ENCODE peak calls at places on chromosome 15, in four cellular contexts. P is HepG2, A is IMR-90, W is A549. V is an unnamed sample.

GRCh38 chr15:72116680-72117447 is 1.1 kb downstream of the MYO9A start:
- DNase-seq in P (no peak), A (peak), W (peak), V (no peak)

GRCh38 chr15:68819451-68820204 is 1.1 kb downstream of the ANP32A start:
- DNase-seq in P (peak), A (peak), W (peak), V (peak)

GRCh38 chr15:78065973-78066946 is 11.3 kb downstream of the TBC1D2B start:
- DNase-seq in P (no peak), A (no peak), W (no peak), V (no peak)

GRCh38 chr15:93656041-93656440 is 567.0 kb upstream of the RGMA start:
- DNase-seq in P (no peak), A (no peak), W (no peak), V (no peak)

GRCh38 chr15:96340611-96341464 is 10.3 kb downstream of the NR2F2 start:
- DNase-seq in P (no peak), A (peak), W (peak), V (peak)

GRCh38 chr15:52518972-52519371 is 9.7 kb downstream of the MYO5A start:
- DNase-seq in P (no peak), A (no peak), W (no peak), V (no peak)

GRCh38 chr15:90483640-90484039 is 46.1 kb upstream of the CRTC3 start:
- DNase-seq in P (no peak), A (no peak), W (no peak), V (no peak)

GRCh38 chr15:28130651-28131050 is 31.5 kb upstream of the OCA2 start:
- DNase-seq in P (no peak), A (no peak), W (no peak), V (no peak)

GRCh38 chr15:70342141-70342540 is 244.4 kb upstream of the TLE3 start:
- DNase-seq in P (no peak), A (no peak), W (no peak), V (no peak)

GRCh38 chr15:63494406-63494805 is 10.0 kb upstream of the USP3 start:
- DNase-seq in P (no peak), A (no peak), W (no peak), V (no peak)

GRCh38 chr15:78619022-78619950 is 1.5 kb downstream of the CHRNA3 start:
- DNase-seq in P (no peak), A (no peak), W (no peak), V (peak)

GRCh38 chr15:73389971-73390544 is 21.3 kb upstream of the HCN4 start:
- DNase-seq in P (peak), A (peak), W (peak), V (no peak)

GRCh38 chr15:78264304-78265136 is at the start of gene DNAJA4:
- DNase-seq in P (no peak), A (no peak), W (no peak), V (peak)

GRCh38 chr15:28133281-28133680 is 34.2 kb upstream of the OCA2 start:
- DNase-seq in P (no peak), A (peak), W (no peak), V (no peak)

GRCh38 chr15:62672268-62672667 is 370.3 kb upstream of the TPM1 start:
- DNase-seq in P (no peak), A (peak), W (no peak), V (no peak)

GRCh38 chr15:29670945-29671307 is 151.3 kb downstream of the TJP1 start:
- DNase-seq in P (peak), A (peak), W (peak), V (no peak)

GRCh38 chr15:70240082-70240481 is 142.4 kb upstream of the TLE3 start:
- DNase-seq in P (no peak), A (no peak), W (no peak), V (no peak)

GRCh38 chr15:43410572-43411214 is 39.8 kb downstream of the TUBGCP4 start:
- DNase-seq in P (no peak), A (peak), W (peak), V (no peak)

GRCh38 chr15:38652998-38653397 is 88.4 kb upstream of the RASGRP1 start:
- DNase-seq in P (no peak), A (no peak), W (no peak), V (no peak)

GRCh38 chr15:58391088-58391487 is 40.7 kb upstream of the LIPC start:
- DNase-seq in P (no peak), A (no peak), W (no peak), V (no peak)

GRCh38 chr15:49751191-49751590 is 130.3 kb downstream of the DTWD1 start:
- DNase-seq in P (no peak), A (no peak), W (no peak), V (no peak)

GRCh38 chr15:90227816-90228772 is 5.6 kb downstream of the CIB1 start:
- DNase-seq in P (no peak), A (no peak), W (no peak), V (no peak)

GRCh38 chr15:62985768-62986167 is 56.8 kb upstream of the TPM1 start:
- DNase-seq in P (no peak), A (peak), W (no peak), V (no peak)

DNA sequence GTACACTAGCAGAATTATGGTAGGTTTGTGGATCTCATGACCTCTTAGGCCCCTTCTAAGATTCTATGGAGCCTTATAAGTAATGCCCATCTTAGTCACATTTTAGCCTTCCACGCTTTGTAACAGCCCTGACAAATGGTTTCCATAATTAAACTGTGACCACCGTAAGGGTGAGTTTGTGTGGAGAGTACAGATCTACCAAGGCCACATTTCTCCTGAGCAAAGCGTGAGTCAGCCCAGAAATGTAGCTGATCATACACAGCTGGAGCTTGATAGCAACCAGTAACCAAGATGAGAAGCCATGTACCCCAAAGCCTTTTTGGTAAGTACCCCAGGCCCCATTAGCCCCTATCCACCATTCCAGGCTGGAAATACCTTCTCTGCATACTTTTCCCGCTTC is 31.7 kb downstream of the CHAC1 start:
- DNase-seq in P (no peak), A (peak), W (no peak), V (no peak)
- TF ChIP-seq SMC3 in P (no peak), A (no peak), W (no peak), V (no peak)

DNA sequence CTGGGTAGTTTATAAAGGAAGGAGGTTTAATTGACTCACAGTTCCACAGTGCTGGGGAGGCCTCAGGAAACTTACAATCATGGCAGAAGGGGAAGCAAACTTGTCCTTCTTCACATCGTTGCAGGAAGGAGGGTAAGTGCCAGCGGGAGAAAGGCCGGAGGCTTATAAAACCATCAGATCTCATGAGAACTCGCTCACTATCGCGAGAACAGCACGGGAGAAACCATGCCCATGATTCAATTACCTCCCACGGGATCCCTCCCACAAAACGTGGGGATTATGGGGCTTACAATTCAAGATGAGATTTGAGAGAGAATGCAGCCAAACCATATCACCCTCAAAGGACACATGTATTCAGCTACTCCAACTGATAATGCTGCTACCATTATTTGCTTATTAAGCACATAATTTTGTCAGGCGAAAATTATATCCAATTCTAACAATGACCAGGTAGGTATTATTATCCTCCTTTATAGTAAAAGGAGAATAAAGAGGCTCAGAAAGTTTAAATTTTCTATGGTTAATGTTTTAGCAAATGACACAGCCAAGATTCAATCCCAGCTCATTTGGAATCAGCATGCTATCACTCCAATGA is 327.2 kb upstream of the CDIN1 start:
- DNase-seq in P (peak), A (no peak), W (no peak), V (no peak)
- TF ChIP-seq SMC3 in P (no peak), A (no peak), W (no peak), V (no peak)

DNA sequence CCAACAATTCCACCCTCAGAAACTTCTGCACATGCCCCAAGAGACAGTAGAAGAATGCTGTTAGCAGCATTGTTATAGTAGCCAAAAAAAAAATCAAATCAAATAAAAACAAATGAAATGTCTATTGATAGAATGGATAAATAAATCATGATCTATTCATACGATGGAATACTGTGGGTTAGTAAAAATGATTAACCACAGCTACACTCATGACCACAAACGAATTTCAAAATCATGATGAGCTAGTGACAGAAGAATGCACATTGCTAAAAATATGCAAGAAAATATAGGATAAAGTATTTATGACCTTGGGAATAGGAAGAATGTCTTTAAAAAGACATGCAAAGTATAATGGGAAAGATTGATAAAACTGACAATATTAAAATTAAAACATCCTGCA is 57.5 kb upstream of the ACAN start:
- DNase-seq in P (no peak), A (peak), W (no peak), V (no peak)
- TF ChIP-seq SMC3 in P (no peak), A (no peak), W (no peak), V (no peak)

GRCh38 chr15:55637086-55637485 is 48.9 kb upstream of the PYGO1 start:
- DNase-seq in P (no peak), A (no peak), W (no peak), V (no peak)
- TF ChIP-seq SMC3 in P (no peak), A (no peak), W (no peak), V (no peak)

GRCh38 chr15:85711590-85712192 is 83.0 kb downstream of the KLHL25 start:
- DNase-seq in P (no peak), A (peak), W (no peak), V (no peak)

GRCh38 chr15:85717212-85717611 is 77.5 kb downstream of the KLHL25 start:
- DNase-seq in P (no peak), A (no peak), W (no peak), V (no peak)

GRCh38 chr15:85718271-85718971 is 76.3 kb downstream of the KLHL25 start:
- DNase-seq in P (no peak), A (no peak), W (no peak), V (no peak)

GRCh38 chr15:85710340-85710842 is 84.3 kb downstream of the KLHL25 start:
- DNase-seq in P (no peak), A (no peak), W (no peak), V (no peak)

GRCh38 chr15:85716261-85716660 is 78.5 kb downstream of the KLHL25 start:
- DNase-seq in P (no peak), A (no peak), W (no peak), V (no peak)
- TF ChIP-seq SMC3 in P (no peak), A (no peak), W (no peak), V (no peak)

GRCh38 chr15:44738340-44738984 is 2.1 kb downstream of the TRIM69 start:
- DNase-seq in P (peak), A (peak), W (peak), V (peak)

GRCh38 chr15:44736261-44736765 is at the start of gene TRIM69:
- DNase-seq in P (no peak), A (no peak), W (no peak), V (no peak)

GRCh38 chr15:44734839-44735481 is 1.4 kb upstream of the TRIM69 start:
- DNase-seq in P (no peak), A (no peak), W (no peak), V (no peak)

DNA sequence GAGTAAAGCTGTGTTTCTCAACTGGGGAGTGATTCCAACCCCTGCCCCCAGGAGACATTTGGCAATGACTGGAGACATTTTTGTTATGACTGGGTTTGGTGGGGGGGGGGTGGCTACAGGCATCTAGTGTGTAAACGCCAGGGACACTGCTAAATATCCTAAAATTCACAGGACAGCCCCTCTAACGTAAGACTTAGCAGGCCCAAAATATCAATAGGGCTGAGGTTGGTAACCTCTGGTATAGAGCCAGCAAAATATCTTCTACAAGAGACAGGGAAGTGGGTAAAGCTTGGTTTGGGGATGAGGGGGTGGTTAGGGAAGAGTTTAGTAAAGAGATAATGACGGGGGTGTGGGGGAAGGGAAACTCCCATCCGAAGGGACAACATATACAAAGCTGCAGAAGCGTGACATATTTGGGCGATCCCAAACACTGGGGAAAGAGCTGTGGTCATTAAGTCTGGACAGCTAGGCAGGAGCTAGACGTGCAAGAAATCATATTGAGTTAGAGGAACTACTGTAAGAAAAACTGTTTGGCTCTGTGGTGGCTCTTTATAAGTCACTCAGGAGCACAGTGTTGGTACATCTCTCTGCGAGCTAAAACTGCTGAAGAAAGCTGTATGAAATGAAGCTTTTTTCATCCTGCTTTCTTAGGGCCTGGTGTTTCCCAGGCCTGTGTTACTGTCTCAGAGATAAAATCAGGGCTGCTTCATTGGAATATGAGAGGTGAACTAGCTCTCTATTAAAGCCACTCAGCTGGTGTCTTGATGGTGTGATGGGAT is 657 bp upstream of the TRIM69 start:
- DNase-seq in P (no peak), A (peak), W (no peak), V (peak)
- TF ChIP-seq SMC3 in P (no peak), A (no peak), W (no peak), V (no peak)

V was measured in SK-N-SH.